ENCODE peak calls at places on chromosomes 16 and 17, in eight cellular contexts. S is neural crest cell, C is MM.1S, Z is GM13976, D is pancreas, T is keratinocyte, H is A549, B is lower lobe of right lung. X is an unnamed sample.

GRCh38 chr17:42179911-42180410 is 981 bp downstream of the KCNH4 start:
- DNase-seq in S (peak), C (no peak), Z (peak), D (peak), T (no peak), H (no peak), B (no peak), X (no peak)

GRCh38 chr17:65013613-65014391 is 42.7 kb downstream of the GNA13 start:
- DNase-seq in S (no peak), C (no peak), Z (peak), D (no peak), T (no peak), H (no peak), B (no peak), X (peak)

GRCh38 chr17:62628845-62629555 is 1.5 kb downstream of the MRC2 start:
- DNase-seq in S (no peak), C (no peak), Z (peak), D (no peak), T (no peak), H (no peak), B (no peak), X (no peak)

GRCh38 chr17:42112552-42113176 is at the start of gene DHX58:
- DNase-seq in S (no peak), C (peak), Z (peak), D (peak), T (no peak), H (peak), B (peak), X (peak)

GRCh38 chr17:59527931-59528330 is 37.5 kb upstream of the DHX40 start:
- DNase-seq in S (no peak), C (no peak), Z (no peak), D (no peak), T (no peak), H (no peak), B (no peak), X (no peak)

GRCh38 chr16:65305588-65305987 is 183.7 kb upstream of the CDH11 start:
- DNase-seq in S (no peak), C (no peak), Z (no peak), D (no peak), T (no peak), H (no peak), B (no peak), X (no peak)

GRCh38 chr16:86844691-86845090 is 266.3 kb downstream of the FOXL1 start:
- DNase-seq in S (peak), C (no peak), Z (no peak), D (no peak), T (no peak), H (no peak), B (no peak), X (no peak)

GRCh38 chr16:79599256-79599836 is 1.2 kb downstream of the MAF start:
- DNase-seq in S (peak), C (no peak), Z (peak), D (no peak), T (no peak), H (peak), B (no peak), X (no peak)

GRCh38 chr16:87953308-87954208 is 2.3 kb downstream of the BANP start:
- DNase-seq in S (no peak), C (no peak), Z (no peak), D (no peak), T (no peak), H (no peak), B (no peak), X (no peak)

GRCh38 chr16:1346422-1347285 is 5.0 kb downstream of the TSR3 start:
- DNase-seq in S (no peak), C (no peak), Z (no peak), D (no peak), T (no peak), H (no peak), B (no peak), X (no peak)

GRCh38 chr16:79805621-79806020 is 205.1 kb upstream of the MAF start:
- DNase-seq in S (no peak), C (no peak), Z (no peak), D (no peak), T (no peak), H (no peak), B (no peak), X (no peak)

GRCh38 chr17:43018932-43019331 is 3.3 kb downstream of the VAT1 start:
- DNase-seq in S (no peak), C (no peak), Z (no peak), D (no peak), T (no peak), H (no peak), B (no peak), X (no peak)

GRCh38 chr16:88374736-88375135 is 8.0 kb upstream of the ZNF469 start:
- DNase-seq in S (no peak), C (no peak), Z (no peak), D (no peak), T (no peak), H (no peak), B (peak), X (peak)

GRCh38 chr16:19707699-19708497 is 10.1 kb downstream of the KNOP1 start:
- DNase-seq in S (no peak), C (no peak), Z (no peak), D (no peak), T (no peak), H (no peak), B (no peak), X (no peak)

GRCh38 chr16:26765087-26765486 is 301.6 kb upstream of the C16orf82 start:
- DNase-seq in S (peak), C (no peak), Z (no peak), D (no peak), T (no peak), H (peak), B (no peak), X (no peak)

GRCh38 chr17:44272321-44272951 is 4.5 kb upstream of the SLC4A1 start:
- DNase-seq in S (no peak), C (no peak), Z (no peak), D (no peak), T (no peak), H (no peak), B (no peak), X (no peak)

GRCh38 chr17:62725791-62726249 is 82.3 kb downstream of the MARCHF10 start:
- DNase-seq in S (no peak), C (no peak), Z (no peak), D (no peak), T (no peak), H (no peak), B (no peak), X (no peak)

GRCh38 chr17:21209511-21210175 is 4.3 kb downstream of the TMEM11 start:
- DNase-seq in S (no peak), C (no peak), Z (no peak), D (peak), T (no peak), H (no peak), B (peak), X (no peak)

GRCh38 chr17:57086069-57086930 is 1.3 kb downstream of the AKAP1 start:
- DNase-seq in S (peak), C (peak), Z (peak), D (peak), T (no peak), H (peak), B (peak), X (no peak)

GRCh38 chr17:56884483-56885144 is 29.2 kb downstream of the TRIM25 start:
- DNase-seq in S (no peak), C (no peak), Z (no peak), D (no peak), T (no peak), H (no peak), B (no peak), X (no peak)

GRCh38 chr16:67517661-67518423 is 10.8 kb upstream of the RIPOR1 start:
- DNase-seq in S (no peak), C (no peak), Z (peak), D (no peak), T (no peak), H (no peak), B (no peak), X (no peak)

GRCh38 chr17:82493517-82493840 is 26.1 kb upstream of the FOXK2 start:
- DNase-seq in S (no peak), C (no peak), Z (no peak), D (no peak), T (no peak), H (peak), B (no peak), X (no peak)

GRCh38 chr16:14378131-14378551 is 251.9 kb downstream of the PARN start:
- DNase-seq in S (no peak), C (peak), Z (no peak), D (no peak), T (no peak), H (peak), B (no peak), X (no peak)

GRCh38 chr17:49254066-49254465 is 23.5 kb upstream of the PHOSPHO1 start:
- DNase-seq in S (no peak), C (no peak), Z (no peak), D (no peak), T (no peak), H (no peak), B (no peak), X (no peak)
- TF ChIP-seq CTCF in S (no peak), C (no peak), Z (no peak), D (no peak), T (no peak), H (no peak), B (no peak), X (no peak)

GRCh38 chr17:27414686-27415085 is 41.6 kb upstream of the KSR1 start:
- DNase-seq in S (no peak), C (no peak), Z (no peak), D (no peak), T (no peak), H (no peak), B (no peak), X (no peak)
- TF ChIP-seq CTCF in S (no peak), C (no peak), Z (no peak), D (no peak), T (no peak), H (no peak), B (no peak), X (no peak)

GRCh38 chr16:30351586-30352419 is 3.3 kb downstream of the CD2BP2 start:
- DNase-seq in S (no peak), C (no peak), Z (no peak), D (peak), T (no peak), H (no peak), B (peak), X (no peak)

GRCh38 chr16:30354423-30355143 is 525 bp downstream of the CD2BP2 start:
- DNase-seq in S (no peak), C (no peak), Z (no peak), D (no peak), T (no peak), H (no peak), B (peak), X (no peak)

GRCh38 chr16:30353438-30354129 is 1.5 kb downstream of the CD2BP2 start:
- DNase-seq in S (no peak), C (no peak), Z (no peak), D (no peak), T (no peak), H (no peak), B (peak), X (no peak)

GRCh38 chr16:30351001-30351441 is 4.1 kb downstream of the CD2BP2 start:
- DNase-seq in S (no peak), C (no peak), Z (no peak), D (no peak), T (no peak), H (no peak), B (no peak), X (no peak)

GRCh38 chr16:30352488-30353401 is 2.4 kb downstream of the CD2BP2 start:
- DNase-seq in S (no peak), C (no peak), Z (no peak), D (no peak), T (no peak), H (no peak), B (peak), X (no peak)
- TF ChIP-seq CTCF in S (peak), C (no peak), Z (no peak), D (no peak), T (no peak), H (no peak), B (no peak), X (no peak)

DNA sequence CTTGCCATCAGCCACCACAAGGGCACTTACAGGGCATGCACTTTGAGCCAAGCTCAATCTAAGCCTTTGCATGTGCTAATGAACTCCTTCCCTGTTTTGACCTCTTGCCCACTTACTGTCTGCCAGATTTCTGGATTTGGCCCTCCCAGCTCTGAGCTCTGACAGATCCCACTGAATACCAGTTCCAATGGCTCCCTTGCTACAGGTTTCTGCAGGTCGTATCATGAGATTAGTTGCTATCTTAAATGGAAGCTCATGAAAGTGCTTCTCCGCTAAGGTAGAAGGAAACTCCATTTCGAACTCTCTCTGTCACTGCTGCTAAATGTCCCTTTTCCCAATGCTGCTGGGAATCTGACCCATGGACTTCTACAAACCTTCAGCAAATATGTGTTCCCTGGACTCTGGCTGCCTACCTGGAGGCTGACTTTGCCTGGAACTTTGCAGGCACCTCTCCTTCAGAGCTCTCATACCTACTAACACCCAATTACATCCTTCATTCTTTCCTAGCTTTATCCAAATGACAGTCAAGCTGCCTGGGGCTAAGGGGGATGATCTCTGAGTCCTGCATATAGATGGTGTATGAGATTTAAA is 23.5 kb upstream of the TOB1 start:
- DNase-seq in S (no peak), C (no peak), Z (peak), D (no peak), T (no peak), H (no peak), B (no peak), X (no peak)
- TF ChIP-seq CTCF in S (no peak), C (no peak), Z (no peak), D (no peak), T (no peak), H (no peak), B (no peak), X (no peak)

DNA sequence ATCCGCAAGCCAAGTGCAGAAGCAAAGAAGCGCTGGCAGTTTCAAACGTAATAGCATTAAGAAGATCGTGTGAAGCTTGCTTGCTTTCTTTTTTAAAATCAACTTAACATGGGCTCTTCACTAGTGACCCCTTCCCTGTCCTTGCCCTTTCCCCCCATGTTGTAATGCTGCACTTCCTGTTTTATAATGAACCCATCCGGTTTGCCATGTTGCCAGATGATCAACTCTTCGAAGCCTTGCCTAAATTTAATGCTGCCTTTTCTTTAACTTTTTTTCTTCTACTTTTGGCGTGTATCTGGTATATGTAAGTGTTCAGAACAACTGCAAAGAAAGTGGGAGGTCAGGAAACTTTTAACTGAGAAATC is 17.4 kb upstream of the RAB11FIP4 start:
- DNase-seq in S (no peak), C (no peak), Z (no peak), D (no peak), T (no peak), H (no peak), B (no peak), X (no peak)
- TF ChIP-seq CTCF in S (no peak), C (no peak), Z (no peak), D (no peak), T (no peak), H (no peak), B (no peak), X (no peak)

GRCh38 chr17:73646409-73647305 is 2.4 kb upstream of the SDK2 start:
- DNase-seq in S (peak), C (no peak), Z (no peak), D (no peak), T (no peak), H (peak), B (no peak), X (no peak)
- TF ChIP-seq CTCF in S (peak), C (no peak), Z (no peak), D (no peak), T (no peak), H (peak), B (no peak), X (no peak)

GRCh38 chr16:6682142-6682811 is 650.4 kb upstream of the RBFOX1 start:
- DNase-seq in S (peak), C (peak), Z (peak), D (peak), T (no peak), H (peak), B (peak), X (no peak)
- TF ChIP-seq CTCF in S (peak), C (peak), Z (peak), D (peak), T (peak), H (no peak), B (peak), X (peak)

DNA sequence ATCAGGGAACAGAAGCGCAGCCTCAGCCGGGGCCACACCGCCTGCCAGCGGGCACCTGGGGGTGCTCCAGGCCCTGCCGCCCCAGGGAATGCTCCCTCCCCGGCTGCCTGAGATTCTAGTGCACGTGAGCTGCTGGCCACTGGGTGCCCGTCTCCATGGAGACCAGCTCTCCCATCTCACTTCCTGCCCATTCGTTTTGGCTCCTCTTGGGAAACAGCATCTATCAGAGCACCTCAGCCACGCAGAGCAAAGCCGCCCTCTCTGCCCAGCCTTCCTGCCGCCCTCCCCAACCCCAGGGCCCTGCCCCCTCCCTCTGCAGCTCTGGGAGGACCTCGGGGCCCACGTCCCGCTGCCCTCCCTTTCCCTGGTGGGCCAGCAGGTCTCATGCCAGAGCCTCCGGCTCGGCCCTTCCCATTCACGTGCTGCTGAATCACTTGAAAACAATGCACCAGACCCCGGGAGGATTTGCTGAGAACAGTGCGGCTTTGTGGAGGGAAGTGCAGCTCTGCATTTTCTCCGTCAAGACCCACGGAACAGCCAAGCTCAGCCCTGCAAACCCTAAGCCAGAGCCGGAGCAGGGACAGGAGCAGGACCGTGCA is 19.4 kb downstream of the CEP295NL start:
- DNase-seq in S (peak), C (no peak), Z (no peak), D (peak), T (no peak), H (peak), B (no peak), X (peak)
- TF ChIP-seq CTCF in S (peak), C (no peak), Z (no peak), D (no peak), T (no peak), H (peak), B (no peak), X (peak)

GRCh38 chr17:78137392-78138203 is 7.0 kb downstream of the TMC8 start:
- DNase-seq in S (no peak), C (peak), Z (no peak), D (no peak), T (no peak), H (no peak), B (no peak), X (peak)
- TF ChIP-seq CTCF in S (peak), C (peak), Z (peak), D (no peak), T (peak), H (peak), B (peak), X (peak)

GRCh38 chr17:50382931-50383330 is 9.9 kb downstream of the EME1 start:
- DNase-seq in S (no peak), C (no peak), Z (no peak), D (no peak), T (no peak), H (no peak), B (no peak), X (no peak)

GRCh38 chr17:50381920-50382319 is 8.9 kb downstream of the EME1 start:
- DNase-seq in S (no peak), C (no peak), Z (no peak), D (no peak), T (no peak), H (no peak), B (no peak), X (no peak)

GRCh38 chr17:50380369-50381259 is 7.6 kb downstream of the EME1 start:
- DNase-seq in S (no peak), C (no peak), Z (no peak), D (no peak), T (no peak), H (no peak), B (no peak), X (no peak)

GRCh38 chr17:50379733-50380132 is 6.7 kb downstream of the EME1 start:
- DNase-seq in S (no peak), C (no peak), Z (no peak), D (no peak), T (no peak), H (no peak), B (no peak), X (no peak)

DNA sequence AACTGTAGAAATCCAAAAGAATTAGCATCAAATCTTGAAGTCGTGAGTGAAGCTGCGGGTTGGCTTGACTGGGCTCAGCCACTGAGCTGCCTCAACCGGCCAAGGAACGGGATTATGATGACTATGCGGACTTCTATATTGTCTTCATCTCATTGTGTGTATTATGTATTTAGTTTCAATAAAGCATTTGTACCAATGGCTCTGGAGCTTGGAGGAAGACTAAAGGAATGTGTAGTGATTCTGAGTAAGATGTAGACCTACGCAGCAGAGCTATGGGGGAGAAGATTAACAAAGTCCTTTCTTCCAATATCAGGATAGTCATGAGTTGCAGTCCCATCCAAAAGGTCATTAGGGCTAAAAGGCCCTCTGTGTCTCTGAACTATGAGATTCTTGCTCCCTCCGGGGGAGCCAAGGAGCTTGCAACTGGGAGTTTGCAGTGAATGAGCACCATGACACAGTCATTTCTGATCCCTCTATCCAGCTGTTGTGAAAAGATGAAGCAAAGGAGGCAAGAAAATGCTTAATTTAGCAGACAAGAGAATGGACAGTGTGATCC is 8.3 kb downstream of the EME1 start:
- DNase-seq in S (no peak), C (no peak), Z (no peak), D (no peak), T (no peak), H (no peak), B (no peak), X (no peak)
- TF ChIP-seq CTCF in S (no peak), C (no peak), Z (no peak), D (no peak), T (no peak), H (no peak), B (no peak), X (no peak)

X was measured in CD14-positive monocyte.